ENCODE peak calls at places on chromosomes 12 and 14, in ten cellular contexts. One of them, this sample, is unnamed.

GRCh38 chr12:105704788-105705187 is 374.3 kb downstream of the C12orf75 start:
- DNase-seq in GM23338: no peak
- DNase-seq in IMR-90: no peak
- DNase-seq in brain microvascular endothelial cell: no peak
- DNase-seq in uterus: no peak
- DNase-seq in tibial artery: no peak
- DNase-seq in A549: no peak
- DNase-seq in CD4-positive, alpha-beta T cell: no peak
- DNase-seq in pancreas: no peak
- DNase-seq in CD8-positive, alpha-beta T cell: no peak
- DNase-seq in this sample: no peak

GRCh38 chr12:104177663-104178501 is 37.7 kb upstream of the TXNRD1 start:
- DNase-seq in CD8-positive, alpha-beta T cell: no peak
- DNase-seq in GM23338: no peak
- DNase-seq in brain microvascular endothelial cell: peak; percentile 96
- DNase-seq in CD4-positive, alpha-beta T cell: no peak
- DNase-seq in pancreas: no peak
- DNase-seq in uterus: peak; percentile 96
- DNase-seq in IMR-90: peak; percentile 97
- DNase-seq in A549: peak; percentile 95
- DNase-seq in tibial artery: peak; percentile 94
- DNase-seq in this sample: peak; percentile 64

GRCh38 chr12:111093428-111094142 is 173.2 kb upstream of the MYL2 start:
- DNase-seq in GM23338: no peak
- DNase-seq in tibial artery: no peak
- DNase-seq in brain microvascular endothelial cell: no peak
- DNase-seq in pancreas: no peak
- DNase-seq in IMR-90: no peak
- DNase-seq in CD8-positive, alpha-beta T cell: no peak
- DNase-seq in CD4-positive, alpha-beta T cell: no peak
- DNase-seq in A549: no peak
- DNase-seq in uterus: no peak
- DNase-seq in this sample: no peak

GRCh38 chr14:106210650-106211049 is 684.3 kb downstream of the TMEM121 start:
- DNase-seq in CD8-positive, alpha-beta T cell: no peak
- DNase-seq in uterus: no peak
- DNase-seq in brain microvascular endothelial cell: no peak
- DNase-seq in A549: no peak
- DNase-seq in IMR-90: no peak
- DNase-seq in pancreas: no peak
- DNase-seq in CD4-positive, alpha-beta T cell: no peak
- DNase-seq in tibial artery: no peak
- DNase-seq in GM23338: no peak
- DNase-seq in this sample: no peak

GRCh38 chr12:2622460-2622859 is 172.3 kb upstream of the FKBP4 start:
- DNase-seq in tibial artery: no peak
- DNase-seq in uterus: no peak
- DNase-seq in brain microvascular endothelial cell: no peak
- DNase-seq in A549: no peak
- DNase-seq in CD4-positive, alpha-beta T cell: no peak
- DNase-seq in CD8-positive, alpha-beta T cell: no peak
- DNase-seq in GM23338: no peak
- DNase-seq in IMR-90: no peak
- DNase-seq in pancreas: no peak
- DNase-seq in this sample: no peak

GRCh38 chr14:32077081-32078029 is at the start of gene ARHGAP5:
- DNase-seq in CD4-positive, alpha-beta T cell: peak; percentile 60
- DNase-seq in uterus: peak; percentile 51
- DNase-seq in GM23338: peak; percentile 81
- DNase-seq in IMR-90: peak; percentile 14
- DNase-seq in brain microvascular endothelial cell: peak; percentile 29
- DNase-seq in A549: peak; percentile 39
- DNase-seq in pancreas: peak; percentile 87
- DNase-seq in CD8-positive, alpha-beta T cell: peak; percentile 35
- DNase-seq in tibial artery: peak; percentile 79
- DNase-seq in this sample: peak; percentile 20

GRCh38 chr12:130879212-130879686 is 7.4 kb downstream of the RAN start:
- DNase-seq in GM23338: peak; percentile 23
- DNase-seq in A549: no peak
- DNase-seq in tibial artery: no peak
- DNase-seq in CD8-positive, alpha-beta T cell: no peak
- DNase-seq in pancreas: no peak
- DNase-seq in CD4-positive, alpha-beta T cell: no peak
- DNase-seq in IMR-90: no peak
- DNase-seq in brain microvascular endothelial cell: no peak
- DNase-seq in uterus: no peak
- DNase-seq in this sample: no peak

GRCh38 chr12:4866288-4866687 is 43.4 kb upstream of the KCNA1 start:
- DNase-seq in GM23338: no peak
- DNase-seq in IMR-90: no peak
- DNase-seq in CD4-positive, alpha-beta T cell: no peak
- DNase-seq in pancreas: no peak
- DNase-seq in tibial artery: no peak
- DNase-seq in A549: no peak
- DNase-seq in CD8-positive, alpha-beta T cell: no peak
- DNase-seq in uterus: no peak
- DNase-seq in brain microvascular endothelial cell: no peak
- DNase-seq in this sample: no peak

DNA sequence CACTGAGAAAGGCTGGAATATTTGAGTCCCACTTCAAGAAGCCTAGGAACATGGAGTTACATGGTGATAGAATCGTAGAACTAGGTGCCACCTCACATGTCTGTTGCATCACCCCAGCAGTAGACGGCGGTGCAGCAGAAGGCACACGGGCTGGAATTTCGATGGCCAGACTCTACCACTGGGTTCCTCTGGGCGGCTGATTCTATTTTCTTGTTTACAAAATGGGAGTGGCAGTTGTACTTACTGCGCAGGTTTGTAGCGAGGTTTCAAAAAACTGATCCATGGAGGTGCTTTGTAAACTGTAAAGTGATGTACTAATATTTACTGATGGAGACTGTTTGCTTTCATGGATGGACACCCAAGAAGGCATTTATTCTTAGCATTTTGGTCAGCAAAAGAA is 45.7 kb downstream of the WDR20 start:
- DNase-seq in CD4-positive, alpha-beta T cell: no peak
- DNase-seq in GM23338: no peak
- DNase-seq in brain microvascular endothelial cell: no peak
- DNase-seq in uterus: no peak
- DNase-seq in pancreas: no peak
- DNase-seq in CD8-positive, alpha-beta T cell: no peak
- DNase-seq in IMR-90: no peak
- DNase-seq in tibial artery: no peak
- DNase-seq in A549: peak; percentile 88
- DNase-seq in this sample: no peak
- TF ChIP-seq CTCF in CD4-positive, alpha-beta T cell: no peak
- TF ChIP-seq CTCF in GM23338: no peak
- TF ChIP-seq CTCF in brain microvascular endothelial cell: no peak
- TF ChIP-seq CTCF in uterus: no peak
- TF ChIP-seq CTCF in pancreas: no peak
- TF ChIP-seq CTCF in CD8-positive, alpha-beta T cell: no peak
- TF ChIP-seq CTCF in IMR-90: no peak
- TF ChIP-seq CTCF in tibial artery: no peak
- TF ChIP-seq CTCF in A549: no peak
- TF ChIP-seq CTCF in this sample: no peak

DNA sequence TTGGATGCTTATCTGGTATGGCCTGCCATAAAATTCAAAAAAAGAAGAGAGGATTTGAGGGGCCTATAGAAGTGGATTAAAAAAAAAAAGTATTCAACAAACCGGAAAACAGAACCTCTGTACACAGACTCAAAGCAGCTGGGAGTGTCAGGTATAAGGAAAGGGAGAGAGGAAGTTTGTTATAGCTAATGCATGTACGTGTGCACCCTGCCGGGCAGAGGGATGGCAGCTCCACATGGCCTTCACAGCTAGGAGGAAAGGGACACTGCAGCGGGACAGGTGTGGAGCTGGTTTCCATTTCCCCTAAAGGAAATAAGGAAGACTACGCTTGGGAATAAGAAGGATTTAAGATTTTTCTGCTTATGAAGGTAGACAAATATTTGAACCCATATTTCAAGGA is 21.5 kb downstream of the SLC7A8 start:
- DNase-seq in brain microvascular endothelial cell: no peak
- DNase-seq in pancreas: no peak
- DNase-seq in GM23338: no peak
- DNase-seq in IMR-90: no peak
- DNase-seq in CD8-positive, alpha-beta T cell: no peak
- DNase-seq in tibial artery: no peak
- DNase-seq in uterus: no peak
- DNase-seq in A549: no peak
- DNase-seq in CD4-positive, alpha-beta T cell: no peak
- DNase-seq in this sample: no peak
- H3K27ac ChIP-seq in brain microvascular endothelial cell: no peak overlapping the region
- H3K27ac ChIP-seq in pancreas: no peak overlapping the region
- H3K27ac ChIP-seq in GM23338: peak overlapping the region; percentile 83
- H3K27ac ChIP-seq in IMR-90: no peak overlapping the region
- H3K27ac ChIP-seq in CD8-positive, alpha-beta T cell: no peak overlapping the region
- H3K27ac ChIP-seq in tibial artery: no peak overlapping the region
- H3K27ac ChIP-seq in uterus: no peak overlapping the region
- H3K27ac ChIP-seq in A549: no peak overlapping the region
- H3K27ac ChIP-seq in CD4-positive, alpha-beta T cell: no peak overlapping the region
- H3K27ac ChIP-seq in this sample: peak overlapping the region; percentile 93

GRCh38 chr14:77709412-77709811 is 1.5 kb downstream of the SLIRP start:
- DNase-seq in IMR-90: no peak
- DNase-seq in pancreas: no peak
- DNase-seq in CD8-positive, alpha-beta T cell: no peak
- DNase-seq in uterus: no peak
- DNase-seq in GM23338: no peak
- DNase-seq in tibial artery: no peak
- DNase-seq in brain microvascular endothelial cell: no peak
- DNase-seq in CD4-positive, alpha-beta T cell: no peak
- DNase-seq in A549: no peak
- DNase-seq in this sample: no peak

GRCh38 chr14:77710364-77710763 is 2.5 kb downstream of the SLIRP start:
- DNase-seq in pancreas: no peak
- DNase-seq in CD4-positive, alpha-beta T cell: no peak
- DNase-seq in CD8-positive, alpha-beta T cell: no peak
- DNase-seq in IMR-90: no peak
- DNase-seq in GM23338: no peak
- DNase-seq in tibial artery: no peak
- DNase-seq in uterus: no peak
- DNase-seq in brain microvascular endothelial cell: no peak
- DNase-seq in A549: no peak
- DNase-seq in this sample: no peak

GRCh38 chr14:77707724-77708408 is at the start of the genes ALKBH1 and SLIRP:
- DNase-seq in GM23338: peak; percentile 92
- DNase-seq in pancreas: peak; percentile 89
- DNase-seq in A549: peak; percentile 82
- DNase-seq in tibial artery: peak; percentile 91
- DNase-seq in CD8-positive, alpha-beta T cell: peak; percentile 73
- DNase-seq in uterus: peak; percentile 84
- DNase-seq in brain microvascular endothelial cell: peak; percentile 74
- DNase-seq in IMR-90: peak; percentile 72
- DNase-seq in CD4-positive, alpha-beta T cell: peak; percentile 83
- DNase-seq in this sample: peak; percentile 89

GRCh38 chr14:77708749-77709148 is 846 bp downstream of the SLIRP start:
- DNase-seq in CD4-positive, alpha-beta T cell: no peak
- DNase-seq in IMR-90: no peak
- DNase-seq in brain microvascular endothelial cell: no peak
- DNase-seq in uterus: no peak
- DNase-seq in GM23338: no peak
- DNase-seq in A549: no peak
- DNase-seq in pancreas: no peak
- DNase-seq in CD8-positive, alpha-beta T cell: no peak
- DNase-seq in tibial artery: no peak
- DNase-seq in this sample: no peak

DNA sequence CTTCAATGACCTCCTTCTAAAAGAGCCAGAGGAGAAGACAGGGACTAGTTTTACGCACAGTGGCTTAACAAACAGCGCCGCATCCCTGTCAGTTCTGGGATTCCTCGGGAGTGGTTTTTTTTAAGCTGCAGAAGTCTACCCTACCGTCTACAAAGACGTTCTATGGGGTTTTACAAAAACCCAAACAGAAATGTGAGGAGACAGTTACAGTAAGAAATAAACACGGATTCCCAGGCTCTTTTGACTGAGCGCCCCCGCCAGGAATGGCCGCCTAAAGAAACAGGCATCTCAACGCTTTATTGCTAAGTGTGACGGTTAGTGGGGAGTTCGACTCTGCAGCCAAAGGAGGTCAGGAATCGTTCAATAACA is 484 bp downstream of the ALKBH1 start:
- DNase-seq in CD4-positive, alpha-beta T cell: no peak
- DNase-seq in GM23338: peak; percentile 33
- DNase-seq in brain microvascular endothelial cell: peak; percentile 24
- DNase-seq in IMR-90: peak; percentile 63
- DNase-seq in pancreas: no peak
- DNase-seq in CD8-positive, alpha-beta T cell: no peak
- DNase-seq in A549: peak; percentile 41
- DNase-seq in tibial artery: no peak
- DNase-seq in uterus: no peak
- DNase-seq in this sample: peak; percentile 57
- TF ChIP-seq CTCF in CD4-positive, alpha-beta T cell: no peak
- TF ChIP-seq CTCF in GM23338: peak; percentile 35
- TF ChIP-seq CTCF in brain microvascular endothelial cell: peak; percentile 65
- TF ChIP-seq CTCF in IMR-90: peak; percentile 49
- TF ChIP-seq CTCF in pancreas: no peak
- TF ChIP-seq CTCF in CD8-positive, alpha-beta T cell: no peak
- TF ChIP-seq CTCF in A549: peak; percentile 34
- TF ChIP-seq CTCF in tibial artery: no peak
- TF ChIP-seq CTCF in uterus: no peak
- TF ChIP-seq CTCF in this sample: peak; percentile 64

GRCh38 chr12:49932023-49932422 is 18.5 kb upstream of the AQP2 start:
- DNase-seq in tibial artery: no peak
- DNase-seq in brain microvascular endothelial cell: no peak
- DNase-seq in GM23338: no peak
- DNase-seq in CD8-positive, alpha-beta T cell: no peak
- DNase-seq in pancreas: no peak
- DNase-seq in uterus: no peak
- DNase-seq in A549: no peak
- DNase-seq in CD4-positive, alpha-beta T cell: no peak
- DNase-seq in IMR-90: no peak
- DNase-seq in this sample: no peak

GRCh38 chr12:49930515-49931288 is 19.8 kb upstream of the AQP2 start:
- DNase-seq in A549: no peak
- DNase-seq in CD4-positive, alpha-beta T cell: no peak
- DNase-seq in pancreas: no peak
- DNase-seq in brain microvascular endothelial cell: peak; percentile 60
- DNase-seq in GM23338: no peak
- DNase-seq in tibial artery: no peak
- DNase-seq in uterus: no peak
- DNase-seq in CD8-positive, alpha-beta T cell: no peak
- DNase-seq in IMR-90: peak; percentile 83
- DNase-seq in this sample: peak; percentile 70

GRCh38 chr12:49925433-49926194 is 21.9 kb upstream of the FAIM2 start:
- DNase-seq in CD4-positive, alpha-beta T cell: no peak
- DNase-seq in brain microvascular endothelial cell: no peak
- DNase-seq in GM23338: no peak
- DNase-seq in IMR-90: no peak
- DNase-seq in uterus: peak; percentile 5
- DNase-seq in CD8-positive, alpha-beta T cell: no peak
- DNase-seq in tibial artery: no peak
- DNase-seq in A549: no peak
- DNase-seq in pancreas: no peak
- DNase-seq in this sample: no peak

GRCh38 chr12:49929581-49929980 is 21.0 kb upstream of the AQP2 start:
- DNase-seq in A549: no peak
- DNase-seq in CD4-positive, alpha-beta T cell: no peak
- DNase-seq in IMR-90: no peak
- DNase-seq in GM23338: no peak
- DNase-seq in pancreas: no peak
- DNase-seq in uterus: no peak
- DNase-seq in brain microvascular endothelial cell: no peak
- DNase-seq in tibial artery: no peak
- DNase-seq in CD8-positive, alpha-beta T cell: no peak
- DNase-seq in this sample: no peak

GRCh38 chr12:49928476-49928875 is 22.1 kb upstream of the AQP2 start:
- DNase-seq in tibial artery: no peak
- DNase-seq in GM23338: no peak
- DNase-seq in CD4-positive, alpha-beta T cell: no peak
- DNase-seq in IMR-90: no peak
- DNase-seq in pancreas: no peak
- DNase-seq in brain microvascular endothelial cell: no peak
- DNase-seq in A549: no peak
- DNase-seq in CD8-positive, alpha-beta T cell: no peak
- DNase-seq in uterus: peak; percentile 5
- DNase-seq in this sample: no peak
- H3K27ac ChIP-seq in tibial artery: no peak overlapping the region
- H3K27ac ChIP-seq in GM23338: no peak overlapping the region
- H3K27ac ChIP-seq in CD4-positive, alpha-beta T cell: no peak overlapping the region
- H3K27ac ChIP-seq in IMR-90: no peak overlapping the region
- H3K27ac ChIP-seq in pancreas: no peak overlapping the region
- H3K27ac ChIP-seq in brain microvascular endothelial cell: no peak overlapping the region
- H3K27ac ChIP-seq in A549: no peak overlapping the region
- H3K27ac ChIP-seq in CD8-positive, alpha-beta T cell: no peak overlapping the region
- H3K27ac ChIP-seq in uterus: no peak overlapping the region
- H3K27ac ChIP-seq in this sample: no peak overlapping the region